ENCODE peak calls at places on chromosomes 1 and 21, in seven cellular contexts. W, T, A, B, L, N and M are unnamed samples.

GRCh38 chr1:86499987-86500593 is 31.4 kb downstream of the CLCA1 start:
- DNase-seq in W (no peak), T (no peak), A (no peak), B (no peak), L (no peak), N (no peak), M (no peak)

GRCh38 chr1:198556969-198557368 is 16.5 kb upstream of the ATP6V1G3 start:
- DNase-seq in W (no peak), T (peak; percentile 71), A (no peak), B (no peak), L (no peak), N (peak; percentile 15), M (no peak)

GRCh38 chr1:23611601-23612327 is 52.5 kb upstream of the ID3 start:
- DNase-seq in W (no peak), T (no peak), A (no peak), B (peak; percentile 58), L (no peak), N (no peak), M (no peak)

GRCh38 chr1:37515185-37516034 is 844 bp upstream of the MEAF6 start:
- DNase-seq in W (no peak), T (no peak), A (no peak), B (no peak), L (no peak), N (no peak), M (no peak)

GRCh38 chr21:44578371-44579055 is 1.9 kb downstream of the KRTAP10-5 start:
- DNase-seq in W (no peak), T (no peak), A (peak; percentile 88), B (no peak), L (no peak), N (no peak), M (no peak)

GRCh38 chr1:78334952-78335351 is 155.8 kb upstream of the PTGFR start:
- DNase-seq in W (peak; percentile 16), T (no peak), A (no peak), B (no peak), L (no peak), N (peak; percentile 13), M (no peak)

GRCh38 chr21:33682992-33683627 is 40.8 kb downstream of the ITSN1 start:
- DNase-seq in W (no peak), T (no peak), A (no peak), B (no peak), L (no peak), N (no peak), M (peak; percentile 42)

GRCh38 chr1:198238121-198238520 is 81.3 kb downstream of the NEK7 start:
- DNase-seq in W (no peak), T (no peak), A (no peak), B (no peak), L (no peak), N (no peak), M (no peak)

GRCh38 chr1:33045814-33046213 is 9.1 kb upstream of the AK2 start:
- DNase-seq in W (no peak), T (no peak), A (no peak), B (no peak), L (no peak), N (no peak), M (no peak)

GRCh38 chr1:22903113-22903512 is 69.6 kb downstream of the LACTBL1 start:
- DNase-seq in W (no peak), T (no peak), A (no peak), B (no peak), L (no peak), N (no peak), M (peak; percentile 70)

GRCh38 chr1:152182431-152182830 is 23.4 kb upstream of the RPTN start:
- DNase-seq in W (no peak), T (no peak), A (no peak), B (no peak), L (no peak), N (no peak), M (no peak)

GRCh38 chr1:226688056-226688748 is 50.9 kb downstream of the ITPKB start:
- DNase-seq in W (no peak), T (no peak), A (no peak), B (no peak), L (no peak), N (no peak), M (no peak)

GRCh38 chr1:73801912-73802429 is 396.0 kb downstream of the LRRIQ3 start:
- DNase-seq in W (no peak), T (no peak), A (no peak), B (no peak), L (no peak), N (no peak), M (no peak)

GRCh38 chr1:91498498-91499245 is 2.0 kb upstream of the CDC7 start:
- DNase-seq in W (no peak), T (no peak), A (no peak), B (no peak), L (no peak), N (no peak), M (no peak)

GRCh38 chr1:17755120-17755519 is at the start of gene ACTL8:
- DNase-seq in W (no peak), T (no peak), A (no peak), B (no peak), L (no peak), N (no peak), M (no peak)

GRCh38 chr1:40392206-40392605 is 18.7 kb downstream of the SMAP2 start:
- DNase-seq in W (no peak), T (no peak), A (no peak), B (no peak), L (no peak), N (no peak), M (peak; percentile 68)

GRCh38 chr21:42539931-42540343 is 26.3 kb downstream of the SLC37A1 start:
- DNase-seq in W (no peak), T (no peak), A (no peak), B (no peak), L (peak; percentile 23), N (no peak), M (no peak)

GRCh38 chr1:35769188-35769758 is 505 bp downstream of the CLSPN start:
- DNase-seq in W (peak; percentile 45), T (peak; percentile 58), A (no peak), B (peak; percentile 84), L (peak; percentile 91), N (peak; percentile 71), M (peak; percentile 89)
- TF ChIP-seq POLR2A in W (no peak), T (peak; percentile 89), A (no peak), B (peak; percentile 4), L (peak; percentile 40), N (no peak), M (peak; percentile 67)

GRCh38 chr1:11652203-11652780 is 1.9 kb downstream of the FBXO2 start:
- DNase-seq in W (no peak), T (no peak), A (no peak), B (no peak), L (no peak), N (no peak), M (no peak)

GRCh38 chr1:11655263-11656079 is 794 bp downstream of the FBXO44 start:
- DNase-seq in W (no peak), T (no peak), A (no peak), B (no peak), L (no peak), N (no peak), M (no peak)

GRCh38 chr1:11654571-11655262 is at the start of gene FBXO44:
- DNase-seq in W (peak; percentile 28), T (no peak), A (no peak), B (peak; percentile 87), L (peak; percentile 81), N (peak; percentile 42), M (peak; percentile 59)

GRCh38 chr1:11653101-11653601 is 1.1 kb downstream of the FBXO2 start:
- DNase-seq in W (no peak), T (no peak), A (no peak), B (peak; percentile 92), L (peak; percentile 52), N (no peak), M (peak; percentile 86)

GRCh38 chr1:11653616-11654570 is at the start of gene FBXO2:
- DNase-seq in W (no peak), T (no peak), A (no peak), B (peak; percentile 74), L (peak; percentile 66), N (no peak), M (no peak)
- TF ChIP-seq POLR2A in W (no peak), T (no peak), A (no peak), B (peak; percentile 64), L (no peak), N (no peak), M (no peak)

DNA sequence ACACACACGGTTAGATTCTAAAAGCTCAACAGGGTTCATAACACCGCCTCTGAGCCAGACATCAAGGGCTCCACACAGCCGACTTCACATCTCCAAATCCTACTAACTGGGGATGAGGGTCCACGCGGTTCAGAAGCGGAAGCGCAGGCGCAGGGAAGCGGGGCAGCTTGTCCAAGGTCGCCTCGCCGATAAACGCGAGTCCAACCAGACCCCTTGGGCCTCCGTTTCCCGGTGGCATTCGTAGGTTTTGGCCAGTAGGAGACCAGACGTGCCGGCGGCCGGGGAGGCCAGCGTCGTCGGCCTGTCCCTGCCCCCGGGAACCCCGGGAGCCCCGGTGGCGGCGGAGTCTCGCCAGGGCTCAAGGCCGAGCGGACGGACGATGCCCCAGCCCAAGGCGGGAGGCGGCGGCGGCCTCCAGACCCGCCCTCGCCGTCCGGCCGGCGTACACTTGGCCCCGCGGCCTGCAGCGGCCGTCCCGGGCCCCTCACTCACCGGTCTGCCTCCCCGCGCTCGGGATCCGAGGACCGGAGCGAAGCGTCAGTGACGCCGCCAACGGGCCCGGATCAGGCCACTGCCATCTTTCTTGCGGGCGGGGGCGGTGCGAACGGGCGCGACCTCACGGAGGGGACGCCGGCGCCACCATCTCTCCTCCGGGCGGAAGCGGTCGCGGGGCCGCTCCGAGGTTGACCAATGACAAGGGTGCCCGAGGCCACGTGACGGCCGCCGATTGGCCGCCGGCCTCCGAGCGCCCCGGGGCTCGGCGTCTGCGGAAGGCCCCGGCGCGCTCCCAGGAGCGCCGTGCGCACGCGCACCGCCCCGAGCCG is at the start of gene SDF4:
- DNase-seq in W (peak; percentile 93), T (peak; percentile 72), A (no peak), B (peak; percentile 97), L (peak; percentile 98), N (peak; percentile 97), M (peak; percentile 98)
- TF ChIP-seq POLR2A in W (no peak), T (peak; percentile 96), A (no peak), B (peak; percentile 53), L (peak; percentile 77), N (no peak), M (peak; percentile 74)

GRCh38 chr1:93876284-93876683 is 2.7 kb downstream of the DNTTIP2 start:
- DNase-seq in W (no peak), T (no peak), A (no peak), B (no peak), L (no peak), N (no peak), M (no peak)
- TF ChIP-seq POLR2A in W (no peak), T (no peak), A (no peak), B (no peak), L (no peak), N (no peak), M (no peak)

GRCh38 chr1:54336121-54336520 is 70.1 kb downstream of the SSBP3 start:
- DNase-seq in W (no peak), T (no peak), A (no peak), B (no peak), L (no peak), N (no peak), M (no peak)

GRCh38 chr1:54334996-54335395 is 71.2 kb downstream of the SSBP3 start:
- DNase-seq in W (no peak), T (no peak), A (no peak), B (peak; percentile 43), L (no peak), N (no peak), M (no peak)

GRCh38 chr1:54337928-54338327 is 68.3 kb downstream of the SSBP3 start:
- DNase-seq in W (no peak), T (no peak), A (no peak), B (no peak), L (no peak), N (no peak), M (no peak)

GRCh38 chr1:54337034-54337433 is 69.2 kb downstream of the SSBP3 start:
- DNase-seq in W (no peak), T (no peak), A (no peak), B (no peak), L (no peak), N (no peak), M (no peak)

GRCh38 chr1:54335396-54336056 is 70.7 kb downstream of the SSBP3 start:
- DNase-seq in W (peak; percentile 54), T (no peak), A (no peak), B (peak; percentile 54), L (no peak), N (peak; percentile 80), M (peak; percentile 84)
- TF ChIP-seq POLR2A in W (no peak), T (no peak), A (no peak), B (no peak), L (no peak), N (no peak), M (peak; percentile 20)